ENCODE peak calls at places on chromosomes 6 and 20, in five cellular contexts. E, C, P, N and S are unnamed samples.
A peak's percentile ranks its signal among the peaks of the same experiment; 100 is the strongest.

GRCh38 chr6:150202404-150202803 is 59.6 kb downstream of the PPP1R14C start:
- DNase-seq in N (no peak), P (no peak), C (no peak), E (no peak), S (no peak)

GRCh38 chr6:109795994-109796555 is 105.0 kb downstream of the FIG4 start:
- DNase-seq in C (no peak), N (peak; percentile 45), E (peak; percentile 85), P (no peak), S (peak; percentile 52)

GRCh38 chr20:6311841-6312655 is 189.2 kb upstream of the FERMT1 start:
- DNase-seq in E (no peak), P (no peak), C (no peak), N (no peak), S (no peak)

GRCh38 chr6:154367333-154367732 is 10.7 kb upstream of the IPCEF1 start:
- DNase-seq in N (no peak), E (no peak), P (no peak), C (no peak), S (no peak)

GRCh38 chr6:43842964-43843645 is 73.1 kb downstream of the VEGFA start:
- DNase-seq in N (no peak), P (no peak), C (no peak), E (no peak), S (no peak)

GRCh38 chr20:32762754-32763201 is 593 bp downstream of the DNMT3B start:
- DNase-seq in C (no peak), E (peak; percentile 33), P (no peak), N (no peak), S (no peak)

GRCh38 chr6:158762787-158763439 is 56.3 kb downstream of the EZR start:
- DNase-seq in C (no peak), E (no peak), N (no peak), P (no peak), S (no peak)

GRCh38 chr6:5930968-5931367 is 75.8 kb downstream of the NRN1 start:
- DNase-seq in E (no peak), C (no peak), N (no peak), P (no peak), S (no peak)

GRCh38 chr6:41022294-41022693 is 16.7 kb downstream of the UNC5CL start:
- DNase-seq in N (no peak), E (peak; percentile 58), P (no peak), C (no peak), S (peak; percentile 15)

GRCh38 chr20:9912858-9913434 is 74.1 kb upstream of the PAK5 start:
- DNase-seq in P (peak; percentile 21), C (no peak), N (peak; percentile 55), E (peak; percentile 46), S (peak; percentile 71)

GRCh38 chr6:170025341-170026271 is 265.3 kb downstream of the DLL1 start:
- DNase-seq in N (no peak), E (no peak), P (no peak), C (no peak), S (no peak)

GRCh38 chr20:11686900-11687543 is 230.7 kb upstream of the BTBD3 start:
- DNase-seq in P (no peak), N (no peak), E (peak; percentile 7), C (no peak), S (peak; percentile 17)

GRCh38 chr6:15490242-15491100 is 172.4 kb downstream of the DTNBP1 start:
- DNase-seq in E (no peak), C (no peak), P (no peak), N (no peak), S (no peak)